ENCODE peak calls at places on chromosomes 16 and 17, in eight cellular contexts. One of them, this sample, is unnamed.
A peak's percentile ranks its signal among the peaks of the same experiment; 100 is the strongest.

GRCh38 chr16:66049865-66050264 is 316.6 kb upstream of the CDH5 start:
- DNase-seq in fibroblast of lung: no peak
- DNase-seq in iris pigment epithelial cell: no peak
- DNase-seq in neural progenitor cell: no peak
- DNase-seq in head of caudate nucleus: no peak
- DNase-seq in T follicular helper cell: no peak
- DNase-seq in stimulated activated CD8-positive, alpha-beta memory T cell treated with anti-CD3 and anti-CD28 coated beads, Interleukin-4, amount 100 ng/mL, for 24 hours: no peak
- DNase-seq in mesendoderm: no peak
- DNase-seq in this sample: no peak

GRCh38 chr17:8089728-8090127 is 2.2 kb upstream of the ALOX12B start:
- DNase-seq in fibroblast of lung: no peak
- DNase-seq in iris pigment epithelial cell: no peak
- DNase-seq in neural progenitor cell: peak; percentile 53
- DNase-seq in head of caudate nucleus: no peak
- DNase-seq in T follicular helper cell: no peak
- DNase-seq in stimulated activated CD8-positive, alpha-beta memory T cell treated with anti-CD3 and anti-CD28 coated beads, Interleukin-4, amount 100 ng/mL, for 24 hours: no peak
- DNase-seq in mesendoderm: no peak
- DNase-seq in this sample: no peak

GRCh38 chr17:56887105-56887504 is 26.7 kb downstream of the TRIM25 start:
- DNase-seq in fibroblast of lung: peak; percentile 18
- DNase-seq in iris pigment epithelial cell: no peak
- DNase-seq in neural progenitor cell: no peak
- DNase-seq in head of caudate nucleus: no peak
- DNase-seq in T follicular helper cell: no peak
- DNase-seq in stimulated activated CD8-positive, alpha-beta memory T cell treated with anti-CD3 and anti-CD28 coated beads, Interleukin-4, amount 100 ng/mL, for 24 hours: no peak
- DNase-seq in mesendoderm: no peak
- DNase-seq in this sample: no peak

GRCh38 chr16:66304961-66305360 is 61.5 kb upstream of the CDH5 start:
- DNase-seq in fibroblast of lung: no peak
- DNase-seq in iris pigment epithelial cell: no peak
- DNase-seq in neural progenitor cell: no peak
- DNase-seq in head of caudate nucleus: no peak
- DNase-seq in T follicular helper cell: no peak
- DNase-seq in stimulated activated CD8-positive, alpha-beta memory T cell treated with anti-CD3 and anti-CD28 coated beads, Interleukin-4, amount 100 ng/mL, for 24 hours: no peak
- DNase-seq in mesendoderm: no peak
- DNase-seq in this sample: no peak

GRCh38 chr17:2366747-2367494 is 29.6 kb downstream of the SGSM2 start:
- DNase-seq in fibroblast of lung: no peak
- DNase-seq in iris pigment epithelial cell: peak; percentile 23
- DNase-seq in neural progenitor cell: peak; percentile 66
- DNase-seq in head of caudate nucleus: no peak
- DNase-seq in T follicular helper cell: no peak
- DNase-seq in stimulated activated CD8-positive, alpha-beta memory T cell treated with anti-CD3 and anti-CD28 coated beads, Interleukin-4, amount 100 ng/mL, for 24 hours: no peak
- DNase-seq in mesendoderm: peak; percentile 58
- DNase-seq in this sample: no peak

GRCh38 chr17:8837438-8838075 is 29.9 kb downstream of the PIK3R6 start:
- DNase-seq in fibroblast of lung: no peak
- DNase-seq in iris pigment epithelial cell: no peak
- DNase-seq in neural progenitor cell: no peak
- DNase-seq in head of caudate nucleus: no peak
- DNase-seq in T follicular helper cell: no peak
- DNase-seq in stimulated activated CD8-positive, alpha-beta memory T cell treated with anti-CD3 and anti-CD28 coated beads, Interleukin-4, amount 100 ng/mL, for 24 hours: no peak
- DNase-seq in mesendoderm: no peak
- DNase-seq in this sample: no peak

GRCh38 chr17:7479389-7480192 is at the start of gene ZBTB4:
- DNase-seq in fibroblast of lung: peak; percentile 28
- DNase-seq in iris pigment epithelial cell: peak; percentile 44
- DNase-seq in neural progenitor cell: peak; percentile 82
- DNase-seq in head of caudate nucleus: peak; percentile 70
- DNase-seq in T follicular helper cell: peak; percentile 64
- DNase-seq in stimulated activated CD8-positive, alpha-beta memory T cell treated with anti-CD3 and anti-CD28 coated beads, Interleukin-4, amount 100 ng/mL, for 24 hours: peak; percentile 40
- DNase-seq in mesendoderm: peak; percentile 70
- DNase-seq in this sample: no peak

GRCh38 chr17:41521574-41522261 is 3.0 kb upstream of the KRT15 start:
- DNase-seq in fibroblast of lung: peak; percentile 56
- DNase-seq in iris pigment epithelial cell: peak; percentile 92
- DNase-seq in neural progenitor cell: no peak
- DNase-seq in head of caudate nucleus: no peak
- DNase-seq in T follicular helper cell: no peak
- DNase-seq in stimulated activated CD8-positive, alpha-beta memory T cell treated with anti-CD3 and anti-CD28 coated beads, Interleukin-4, amount 100 ng/mL, for 24 hours: no peak
- DNase-seq in mesendoderm: peak; percentile 88
- DNase-seq in this sample: peak; percentile 87